ENCODE peak calls at places on chromosomes 2 and 18, in seven cellular contexts. D, T, R, X, F, A and Z are unnamed samples.

GRCh38 chr2:24228470-24228869 is 53.6 kb downstream of the FAM228A start:
- DNase-seq in D (peak), T (peak), R (no peak), X (no peak), F (peak), A (no peak), Z (no peak)

GRCh38 chr2:6919912-6920905 is 3.0 kb downstream of the RNF144A start:
- DNase-seq in D (no peak), T (no peak), R (no peak), X (no peak), F (no peak), A (no peak), Z (no peak)

GRCh38 chr2:102041351-102041750 is 49.6 kb downstream of the IL1R2 start:
- DNase-seq in D (no peak), T (no peak), R (no peak), X (no peak), F (no peak), A (no peak), Z (no peak)

GRCh38 chr2:119407430-119408220 is 24.0 kb upstream of the TMEM37 start:
- DNase-seq in D (peak), T (peak), R (no peak), X (no peak), F (peak), A (peak), Z (no peak)

GRCh38 chr2:187453078-187453641 is 5.1 kb upstream of the CALCRL start:
- DNase-seq in D (peak), T (no peak), R (no peak), X (no peak), F (peak), A (no peak), Z (no peak)

GRCh38 chr2:17680119-17680518 is 73.5 kb downstream of the SMC6 start:
- DNase-seq in D (no peak), T (no peak), R (no peak), X (no peak), F (peak), A (no peak), Z (no peak)

GRCh38 chr2:74525717-74526648 is at the start of gene DQX1:
- DNase-seq in D (no peak), T (peak), R (no peak), X (no peak), F (peak), A (no peak), Z (no peak)

GRCh38 chr2:85668857-85669142 is 801 bp upstream of the SFTPB start:
- DNase-seq in D (no peak), T (no peak), R (no peak), X (no peak), F (no peak), A (no peak), Z (no peak)

GRCh38 chr18:67517224-67517765 is 775 bp upstream of the DSEL start:
- DNase-seq in D (peak), T (no peak), R (no peak), X (peak), F (no peak), A (no peak), Z (no peak)

GRCh38 chr2:216674376-216674775 is 21.0 kb downstream of the IGFBP5 start:
- DNase-seq in D (no peak), T (no peak), R (no peak), X (no peak), F (no peak), A (no peak), Z (no peak)

GRCh38 chr2:106685180-106685897 is 198.2 kb downstream of the CD8B2 start:
- DNase-seq in D (no peak), T (no peak), R (no peak), X (no peak), F (no peak), A (no peak), Z (no peak)

GRCh38 chr18:42048150-42048549 is 93.1 kb downstream of the PIK3C3 start:
- DNase-seq in D (no peak), T (no peak), R (no peak), X (no peak), F (peak), A (peak), Z (peak)

GRCh38 chr18:56068030-56068671 is 480.2 kb upstream of the TCF4 start:
- DNase-seq in D (no peak), T (no peak), R (no peak), X (no peak), F (peak), A (peak), Z (peak)

GRCh38 chr2:5664197-5664728 is 27.9 kb upstream of the SOX11 start:
- DNase-seq in D (no peak), T (no peak), R (no peak), X (no peak), F (no peak), A (no peak), Z (no peak)

GRCh38 chr2:226898925-226899324 is 63.1 kb downstream of the RHBDD1 start:
- DNase-seq in D (no peak), T (no peak), R (no peak), X (no peak), F (no peak), A (no peak), Z (no peak)

GRCh38 chr2:155266579-155266978 is 568.1 kb downstream of the KCNJ3 start:
- DNase-seq in D (no peak), T (peak), R (no peak), X (no peak), F (no peak), A (no peak), Z (no peak)

GRCh38 chr2:206981739-206982336 is 42.5 kb downstream of the CPO start:
- DNase-seq in D (peak), T (no peak), R (peak), X (peak), F (peak), A (peak), Z (peak)

GRCh38 chr2:18473241-18473841 is 87.1 kb downstream of the RDH14 start:
- DNase-seq in D (no peak), T (no peak), R (no peak), X (no peak), F (peak), A (peak), Z (peak)

GRCh38 chr2:119155633-119156032 is 2.9 kb downstream of the C1QL2 start:
- DNase-seq in D (no peak), T (no peak), R (no peak), X (no peak), F (no peak), A (no peak), Z (no peak)

DNA sequence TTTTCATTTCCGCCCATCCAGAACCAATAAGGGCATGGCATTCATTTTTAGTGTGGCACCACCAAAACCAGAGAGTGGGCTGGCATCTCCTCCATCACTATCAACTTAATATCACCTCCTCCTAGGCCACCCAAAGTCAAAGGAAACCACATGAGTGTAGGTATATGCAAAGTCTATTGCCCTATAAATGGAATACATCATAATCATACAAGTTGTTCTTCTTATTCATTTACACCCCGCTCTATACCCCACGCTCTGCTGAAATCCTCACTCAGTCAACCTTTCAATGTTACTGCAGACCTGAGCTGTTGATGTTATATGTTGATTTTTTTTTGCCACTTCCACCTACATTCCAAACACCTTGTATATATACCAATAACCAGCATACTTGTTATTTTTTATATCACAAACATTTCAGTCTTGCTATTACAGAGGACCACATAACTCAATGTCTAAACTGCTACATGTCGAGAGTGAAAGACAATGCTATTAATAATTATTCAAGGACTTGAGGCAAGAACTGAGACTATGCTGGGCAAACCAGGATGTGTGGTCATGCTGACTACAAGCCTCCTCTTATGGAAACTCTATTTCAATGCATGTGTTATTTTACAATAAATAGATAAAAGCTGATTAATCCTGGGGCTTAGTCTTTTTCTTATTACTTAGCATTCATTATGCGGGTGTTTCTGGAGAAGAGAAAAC is 466.5 kb upstream of the ID2 start:
- DNase-seq in D (no peak), T (no peak), R (no peak), X (no peak), F (no peak), A (no peak), Z (no peak)
- H3K4me3 ChIP-seq in D (no peak), T (no peak), R (no peak), X (no peak), F (no peak), A (no peak), Z (no peak)

GRCh38 chr2:124024491-124025348 is at the start of gene CNTNAP5:
- DNase-seq in D (peak), T (no peak), R (no peak), X (peak), F (peak), A (no peak), Z (no peak)
- H3K4me3 ChIP-seq in D (peak), T (no peak), R (no peak), X (no peak), F (no peak), A (peak), Z (no peak)

DNA sequence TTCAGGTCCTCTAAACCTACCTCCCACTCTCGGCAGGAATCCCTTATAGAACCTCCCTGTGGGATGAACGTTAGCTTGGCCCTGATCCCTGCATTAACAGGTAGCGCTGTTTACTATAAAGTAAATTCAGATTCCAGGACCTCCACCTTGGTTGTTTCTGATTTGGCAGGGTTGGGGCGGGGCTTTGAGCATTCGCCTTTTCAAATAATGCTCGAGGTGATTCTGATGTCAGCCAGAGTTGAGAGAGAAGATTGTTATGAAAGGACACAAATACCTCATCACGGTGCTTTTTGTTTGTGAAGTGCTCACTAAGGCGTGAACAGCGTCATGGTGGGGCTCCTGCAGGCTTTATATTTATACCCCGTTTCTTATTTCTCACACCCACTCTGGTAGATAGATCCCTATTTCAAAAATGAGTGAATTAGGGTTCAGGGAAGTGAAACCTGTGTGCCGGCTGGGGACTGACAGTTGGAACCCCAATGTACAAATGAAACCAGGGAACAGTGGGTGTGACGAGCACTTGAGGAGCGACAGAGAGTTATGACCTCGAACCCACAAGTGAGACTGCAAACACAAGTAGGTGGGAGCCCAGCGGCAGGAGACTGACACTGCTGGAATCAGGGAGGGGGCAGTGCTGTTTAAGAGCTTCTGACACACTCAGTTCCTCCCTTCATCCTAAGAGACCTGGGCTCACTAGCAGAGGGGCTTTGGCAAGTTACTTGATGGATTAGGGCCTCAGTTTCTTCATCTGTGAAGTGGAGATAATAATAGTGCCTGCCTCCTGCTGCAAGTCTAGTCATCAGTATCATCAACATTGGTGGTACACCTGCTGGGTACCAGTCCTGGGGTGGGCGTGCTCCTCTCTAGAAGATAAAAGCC is 14.3 kb upstream of the CXCR4 start:
- DNase-seq in D (no peak), T (peak), R (peak), X (peak), F (no peak), A (no peak), Z (no peak)
- H3K4me3 ChIP-seq in D (no peak), T (peak), R (peak), X (no peak), F (no peak), A (no peak), Z (no peak)

DNA sequence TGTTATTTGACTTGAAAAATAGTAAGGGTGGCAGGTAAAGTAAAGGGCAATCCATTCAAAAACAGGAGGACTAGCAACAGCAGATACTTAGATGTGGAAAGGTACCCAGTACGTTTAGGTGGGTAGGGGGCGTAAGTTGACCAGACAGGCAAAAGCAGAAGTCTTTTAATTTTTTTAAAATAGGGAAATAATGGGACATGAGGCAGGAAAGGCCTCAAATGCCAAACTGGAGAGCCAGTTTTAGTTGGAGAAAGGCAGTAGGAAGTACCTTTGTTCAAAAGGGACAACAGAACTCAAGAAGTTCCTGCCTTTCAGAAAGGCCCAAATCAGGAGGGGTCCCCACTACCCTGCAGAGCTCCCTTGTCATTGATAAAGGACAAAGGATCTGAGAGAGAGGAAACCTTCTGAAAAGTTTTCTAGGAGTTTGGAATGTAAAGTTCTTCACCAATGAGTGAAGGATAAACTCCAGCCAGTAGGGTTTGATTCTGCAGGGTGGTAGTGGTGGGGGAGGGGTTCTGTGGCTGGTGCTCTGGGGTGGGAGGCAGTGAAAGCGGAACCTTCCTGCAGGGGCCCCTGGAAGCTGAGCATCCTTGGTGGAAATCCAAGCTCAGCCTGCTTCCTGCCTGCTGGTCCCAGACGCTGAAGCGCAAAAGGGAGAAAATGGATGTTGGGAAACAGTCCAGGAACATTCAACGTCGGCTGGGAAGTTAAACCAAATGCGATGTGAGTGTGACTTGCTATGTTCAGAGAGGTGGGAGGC is 40.1 kb downstream of the TMEM17 start:
- DNase-seq in D (no peak), T (no peak), R (no peak), X (no peak), F (no peak), A (no peak), Z (no peak)
- H3K4me3 ChIP-seq in D (no peak), T (no peak), R (no peak), X (no peak), F (no peak), A (no peak), Z (no peak)

DNA sequence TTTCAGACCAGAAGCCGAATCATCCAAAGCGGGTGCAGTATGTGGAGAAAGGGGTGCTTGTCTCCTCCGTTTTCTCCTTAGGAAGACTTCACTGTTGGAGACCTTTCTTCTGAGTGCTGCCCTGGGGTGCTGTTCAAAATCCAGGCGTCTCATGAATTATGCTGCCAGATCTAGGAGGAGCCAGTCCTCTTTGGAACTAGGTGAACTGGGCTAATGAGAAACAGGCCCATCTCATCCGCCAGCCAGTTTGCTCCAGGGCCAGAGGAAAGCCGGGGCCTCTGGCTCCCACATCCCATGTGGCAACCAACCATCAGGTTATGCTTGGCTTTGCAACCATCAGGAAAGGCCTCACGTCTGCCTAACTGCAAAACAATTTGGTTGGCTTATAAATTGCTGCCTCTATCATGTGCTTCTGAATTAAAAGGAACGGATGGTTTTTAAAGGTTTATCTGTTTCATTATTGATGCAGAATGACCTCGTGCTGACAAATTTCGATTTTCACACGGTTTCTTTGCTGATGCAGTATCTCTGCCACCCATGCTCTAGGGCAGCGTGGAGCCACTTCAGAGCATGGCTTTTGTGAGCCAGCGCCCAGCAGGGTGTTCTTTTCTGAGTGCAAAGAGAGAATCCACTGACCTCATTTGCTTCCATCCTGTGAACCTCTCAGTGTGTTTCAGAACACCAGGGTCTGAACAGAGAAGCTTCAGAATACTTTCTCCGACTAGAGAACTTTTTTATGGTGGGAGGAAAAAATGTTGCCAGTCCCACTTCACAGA is 142.9 kb upstream of the L3MBTL4 start:
- DNase-seq in D (no peak), T (no peak), R (no peak), X (no peak), F (no peak), A (no peak), Z (peak)
- H3K4me3 ChIP-seq in D (no peak), T (no peak), R (no peak), X (no peak), F (no peak), A (no peak), Z (no peak)

DNA sequence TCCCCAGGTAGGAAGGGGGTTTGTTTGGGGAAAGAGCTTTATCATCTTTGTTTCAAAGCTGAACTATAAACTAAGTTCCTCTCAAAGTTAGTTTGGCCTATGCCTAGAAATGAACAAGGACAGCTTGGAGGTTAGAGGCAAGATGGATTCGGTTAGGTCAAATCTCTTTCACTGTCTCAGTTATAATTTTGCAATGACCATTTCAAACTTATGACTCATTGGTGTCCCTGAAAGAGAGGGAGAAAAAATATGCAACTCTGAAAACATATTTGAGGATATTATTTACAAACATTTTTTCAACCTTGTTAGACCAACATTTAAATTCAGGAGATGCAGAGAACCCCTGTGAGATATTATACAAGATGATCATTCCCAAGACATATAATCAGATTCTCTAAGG is 95.7 kb downstream of the EFEMP1 start:
- DNase-seq in D (no peak), T (no peak), R (no peak), X (no peak), F (no peak), A (no peak), Z (no peak)
- H3K4me3 ChIP-seq in D (no peak), T (no peak), R (no peak), X (no peak), F (no peak), A (no peak), Z (no peak)

DNA sequence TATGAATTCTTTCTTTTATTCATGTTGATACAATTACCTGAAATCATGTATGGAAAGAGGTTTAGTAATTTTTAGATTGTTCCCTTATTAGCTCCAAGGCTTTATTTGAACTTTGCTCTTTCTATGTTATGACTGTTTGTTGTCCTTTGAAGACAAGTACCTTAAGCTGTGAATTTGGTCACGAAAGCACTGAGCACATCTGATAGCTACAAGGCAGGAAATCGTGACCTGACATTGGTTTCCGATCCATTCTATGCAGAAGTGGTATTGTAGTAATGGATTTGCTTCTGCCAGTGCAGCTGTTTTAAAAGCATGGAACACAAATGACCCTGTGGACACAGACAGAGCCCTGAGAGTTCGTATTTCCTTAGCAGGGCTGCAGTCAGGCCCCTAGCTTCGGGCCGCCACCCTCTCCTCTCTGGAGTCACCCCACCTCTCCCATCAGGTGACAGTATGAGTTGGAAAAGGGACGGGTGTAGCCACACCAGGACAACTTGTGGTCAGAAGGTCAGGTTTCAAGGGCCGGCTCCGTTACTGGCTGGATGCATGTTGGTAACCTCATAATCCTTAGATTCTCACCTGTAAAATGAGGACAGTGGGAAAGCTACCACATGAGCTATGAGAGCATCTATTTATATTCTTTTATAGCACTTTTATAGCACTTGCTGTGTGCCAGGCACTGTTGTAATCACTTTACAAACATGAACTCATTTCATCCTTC is 70.1 kb downstream of the SPATS2L start:
- DNase-seq in D (no peak), T (no peak), R (no peak), X (no peak), F (no peak), A (no peak), Z (no peak)
- H3K4me3 ChIP-seq in D (no peak), T (no peak), R (no peak), X (no peak), F (no peak), A (no peak), Z (no peak)